ENCODE peak calls at places on chromosomes 2 and 18, in six cellular contexts. One of them, this sample, is unnamed.

GRCh38 chr18:46950064-46950656 is 32.8 kb downstream of the KATNAL2 start:
- DNase-seq in right atrium auricular region: no peak
- DNase-seq in NCI-H1105: peak; percentile 16
- DNase-seq in thoracic aorta: no peak
- DNase-seq in KBM-7: peak; percentile 32
- DNase-seq in stimulated activated CD8-positive, alpha-beta memory T cell treated with anti-CD3 and anti-CD28 coated beads, Interleukin-15, amount 100 ng/mL, for 24 hours: no peak
- DNase-seq in this sample: no peak

GRCh38 chr18:65706646-65707045 is 44.2 kb upstream of the CDH7 start:
- DNase-seq in right atrium auricular region: no peak
- DNase-seq in NCI-H1105: no peak
- DNase-seq in thoracic aorta: no peak
- DNase-seq in KBM-7: no peak
- DNase-seq in stimulated activated CD8-positive, alpha-beta memory T cell treated with anti-CD3 and anti-CD28 coated beads, Interleukin-15, amount 100 ng/mL, for 24 hours: no peak
- DNase-seq in this sample: no peak

GRCh38 chr2:180728928-180729559 is 251.4 kb upstream of the UBE2E3 start:
- DNase-seq in right atrium auricular region: no peak
- DNase-seq in NCI-H1105: no peak
- DNase-seq in thoracic aorta: no peak
- DNase-seq in KBM-7: no peak
- DNase-seq in stimulated activated CD8-positive, alpha-beta memory T cell treated with anti-CD3 and anti-CD28 coated beads, Interleukin-15, amount 100 ng/mL, for 24 hours: no peak
- DNase-seq in this sample: no peak

GRCh38 chr18:14577971-14578370 is 34.6 kb upstream of the POTEC start:
- DNase-seq in right atrium auricular region: no peak
- DNase-seq in NCI-H1105: no peak
- DNase-seq in thoracic aorta: no peak
- DNase-seq in KBM-7: no peak
- DNase-seq in stimulated activated CD8-positive, alpha-beta memory T cell treated with anti-CD3 and anti-CD28 coated beads, Interleukin-15, amount 100 ng/mL, for 24 hours: no peak
- DNase-seq in this sample: no peak

GRCh38 chr2:43773876-43774613 is at the start of gene DYNC2LI1:
- DNase-seq in right atrium auricular region: peak; percentile 92
- DNase-seq in NCI-H1105: peak; percentile 84
- DNase-seq in thoracic aorta: peak; percentile 72
- DNase-seq in KBM-7: peak; percentile 88
- DNase-seq in stimulated activated CD8-positive, alpha-beta memory T cell treated with anti-CD3 and anti-CD28 coated beads, Interleukin-15, amount 100 ng/mL, for 24 hours: peak; percentile 53
- DNase-seq in this sample: peak; percentile 60

GRCh38 chr2:28906376-28906775 is 11.9 kb downstream of the WDR43 start:
- DNase-seq in right atrium auricular region: no peak
- DNase-seq in NCI-H1105: no peak
- DNase-seq in thoracic aorta: no peak
- DNase-seq in KBM-7: no peak
- DNase-seq in stimulated activated CD8-positive, alpha-beta memory T cell treated with anti-CD3 and anti-CD28 coated beads, Interleukin-15, amount 100 ng/mL, for 24 hours: no peak
- DNase-seq in this sample: no peak

GRCh38 chr2:20225294-20226151 is 593 bp upstream of the SDC1 start:
- DNase-seq in right atrium auricular region: no peak
- DNase-seq in NCI-H1105: peak; percentile 69
- DNase-seq in thoracic aorta: no peak
- DNase-seq in KBM-7: peak; percentile 84
- DNase-seq in stimulated activated CD8-positive, alpha-beta memory T cell treated with anti-CD3 and anti-CD28 coated beads, Interleukin-15, amount 100 ng/mL, for 24 hours: no peak
- DNase-seq in this sample: no peak

GRCh38 chr18:2573408-2573807 is 2.1 kb downstream of the NDC80 start:
- DNase-seq in right atrium auricular region: no peak
- DNase-seq in NCI-H1105: no peak
- DNase-seq in thoracic aorta: no peak
- DNase-seq in KBM-7: no peak
- DNase-seq in stimulated activated CD8-positive, alpha-beta memory T cell treated with anti-CD3 and anti-CD28 coated beads, Interleukin-15, amount 100 ng/mL, for 24 hours: no peak
- DNase-seq in this sample: no peak

GRCh38 chr18:30234755-30235154 is 807.8 kb downstream of the DSC3 start:
- DNase-seq in right atrium auricular region: no peak
- DNase-seq in NCI-H1105: no peak
- DNase-seq in thoracic aorta: no peak
- DNase-seq in KBM-7: no peak
- DNase-seq in stimulated activated CD8-positive, alpha-beta memory T cell treated with anti-CD3 and anti-CD28 coated beads, Interleukin-15, amount 100 ng/mL, for 24 hours: no peak
- DNase-seq in this sample: no peak

GRCh38 chr2:31318360-31319336 is 84.7 kb downstream of the EHD3 start:
- DNase-seq in right atrium auricular region: peak; percentile 57
- DNase-seq in NCI-H1105: no peak
- DNase-seq in thoracic aorta: no peak
- DNase-seq in KBM-7: peak; percentile 89
- DNase-seq in stimulated activated CD8-positive, alpha-beta memory T cell treated with anti-CD3 and anti-CD28 coated beads, Interleukin-15, amount 100 ng/mL, for 24 hours: no peak
- DNase-seq in this sample: no peak

GRCh38 chr2:98737848-98738247 is 6.9 kb upstream of the MGAT4A start:
- DNase-seq in right atrium auricular region: no peak
- DNase-seq in NCI-H1105: no peak
- DNase-seq in thoracic aorta: no peak
- DNase-seq in KBM-7: no peak
- DNase-seq in stimulated activated CD8-positive, alpha-beta memory T cell treated with anti-CD3 and anti-CD28 coated beads, Interleukin-15, amount 100 ng/mL, for 24 hours: no peak
- DNase-seq in this sample: no peak

GRCh38 chr2:177242136-177242987 is 22.2 kb downstream of the NFE2L2 start:
- DNase-seq in right atrium auricular region: no peak
- DNase-seq in NCI-H1105: no peak
- DNase-seq in thoracic aorta: no peak
- DNase-seq in KBM-7: peak; percentile 54
- DNase-seq in stimulated activated CD8-positive, alpha-beta memory T cell treated with anti-CD3 and anti-CD28 coated beads, Interleukin-15, amount 100 ng/mL, for 24 hours: no peak
- DNase-seq in this sample: no peak

GRCh38 chr2:69493268-69493667 is 56.0 kb upstream of the NFU1 start:
- DNase-seq in right atrium auricular region: no peak
- DNase-seq in NCI-H1105: peak; percentile 11
- DNase-seq in thoracic aorta: no peak
- DNase-seq in KBM-7: no peak
- DNase-seq in stimulated activated CD8-positive, alpha-beta memory T cell treated with anti-CD3 and anti-CD28 coated beads, Interleukin-15, amount 100 ng/mL, for 24 hours: no peak
- DNase-seq in this sample: no peak

GRCh38 chr18:74589021-74589420 is 8.6 kb upstream of the ZNF407 start:
- DNase-seq in right atrium auricular region: no peak
- DNase-seq in NCI-H1105: no peak
- DNase-seq in thoracic aorta: no peak
- DNase-seq in KBM-7: no peak
- DNase-seq in stimulated activated CD8-positive, alpha-beta memory T cell treated with anti-CD3 and anti-CD28 coated beads, Interleukin-15, amount 100 ng/mL, for 24 hours: no peak
- DNase-seq in this sample: no peak

GRCh38 chr18:57595347-57595746 is 8.8 kb upstream of the FECH start:
- DNase-seq in right atrium auricular region: no peak
- DNase-seq in NCI-H1105: no peak
- DNase-seq in thoracic aorta: no peak
- DNase-seq in KBM-7: no peak
- DNase-seq in stimulated activated CD8-positive, alpha-beta memory T cell treated with anti-CD3 and anti-CD28 coated beads, Interleukin-15, amount 100 ng/mL, for 24 hours: no peak
- DNase-seq in this sample: no peak

GRCh38 chr18:61333271-61333745 is at the start of gene CDH20:
- DNase-seq in right atrium auricular region: no peak
- DNase-seq in NCI-H1105: no peak
- DNase-seq in thoracic aorta: no peak
- DNase-seq in KBM-7: no peak
- DNase-seq in stimulated activated CD8-positive, alpha-beta memory T cell treated with anti-CD3 and anti-CD28 coated beads, Interleukin-15, amount 100 ng/mL, for 24 hours: no peak
- DNase-seq in this sample: no peak

GRCh38 chr2:54880428-54880827 is 157.0 kb downstream of the EML6 start:
- DNase-seq in right atrium auricular region: no peak
- DNase-seq in NCI-H1105: no peak
- DNase-seq in thoracic aorta: no peak
- DNase-seq in KBM-7: peak; percentile 39
- DNase-seq in stimulated activated CD8-positive, alpha-beta memory T cell treated with anti-CD3 and anti-CD28 coated beads, Interleukin-15, amount 100 ng/mL, for 24 hours: no peak
- DNase-seq in this sample: no peak

GRCh38 chr2:162012565-162012869 is 61.5 kb downstream of the DPP4 start:
- DNase-seq in right atrium auricular region: no peak
- DNase-seq in NCI-H1105: no peak
- DNase-seq in thoracic aorta: no peak
- DNase-seq in KBM-7: no peak
- DNase-seq in stimulated activated CD8-positive, alpha-beta memory T cell treated with anti-CD3 and anti-CD28 coated beads, Interleukin-15, amount 100 ng/mL, for 24 hours: no peak
- DNase-seq in this sample: no peak

GRCh38 chr2:122530812-122531211 is 775.4 kb downstream of the TSN start:
- DNase-seq in right atrium auricular region: no peak
- DNase-seq in NCI-H1105: no peak
- DNase-seq in thoracic aorta: no peak
- DNase-seq in KBM-7: no peak
- DNase-seq in stimulated activated CD8-positive, alpha-beta memory T cell treated with anti-CD3 and anti-CD28 coated beads, Interleukin-15, amount 100 ng/mL, for 24 hours: no peak
- DNase-seq in this sample: no peak

GRCh38 chr2:36178384-36178783 is 177.2 kb upstream of the CRIM1 start:
- DNase-seq in right atrium auricular region: no peak
- DNase-seq in NCI-H1105: no peak
- DNase-seq in thoracic aorta: no peak
- DNase-seq in KBM-7: no peak
- DNase-seq in stimulated activated CD8-positive, alpha-beta memory T cell treated with anti-CD3 and anti-CD28 coated beads, Interleukin-15, amount 100 ng/mL, for 24 hours: no peak
- DNase-seq in this sample: no peak

GRCh38 chr2:85436836-85437487 is 18.4 kb downstream of the SH2D6 start:
- DNase-seq in right atrium auricular region: no peak
- DNase-seq in NCI-H1105: no peak
- DNase-seq in thoracic aorta: no peak
- DNase-seq in KBM-7: peak; percentile 15
- DNase-seq in stimulated activated CD8-positive, alpha-beta memory T cell treated with anti-CD3 and anti-CD28 coated beads, Interleukin-15, amount 100 ng/mL, for 24 hours: no peak
- DNase-seq in this sample: no peak

GRCh38 chr2:237931205-237931721 is 35.6 kb upstream of the UBE2F start:
- DNase-seq in right atrium auricular region: no peak
- DNase-seq in NCI-H1105: no peak
- DNase-seq in thoracic aorta: no peak
- DNase-seq in KBM-7: peak; percentile 76
- DNase-seq in stimulated activated CD8-positive, alpha-beta memory T cell treated with anti-CD3 and anti-CD28 coated beads, Interleukin-15, amount 100 ng/mL, for 24 hours: no peak
- DNase-seq in this sample: no peak

GRCh38 chr2:141035846-141036420 is 1094.9 kb downstream of the LRP1B start:
- DNase-seq in right atrium auricular region: no peak
- DNase-seq in NCI-H1105: no peak
- DNase-seq in thoracic aorta: no peak
- DNase-seq in KBM-7: no peak
- DNase-seq in stimulated activated CD8-positive, alpha-beta memory T cell treated with anti-CD3 and anti-CD28 coated beads, Interleukin-15, amount 100 ng/mL, for 24 hours: no peak
- DNase-seq in this sample: no peak

GRCh38 chr18:74951165-74951760 is 257.7 kb downstream of the PTGR3 start:
- DNase-seq in right atrium auricular region: no peak
- DNase-seq in NCI-H1105: no peak
- DNase-seq in thoracic aorta: no peak
- DNase-seq in KBM-7: no peak
- DNase-seq in stimulated activated CD8-positive, alpha-beta memory T cell treated with anti-CD3 and anti-CD28 coated beads, Interleukin-15, amount 100 ng/mL, for 24 hours: no peak
- DNase-seq in this sample: no peak

GRCh38 chr2:88949336-88949735 is 257.9 kb downstream of the RPIA start:
- DNase-seq in right atrium auricular region: no peak
- DNase-seq in NCI-H1105: no peak
- DNase-seq in thoracic aorta: no peak
- DNase-seq in KBM-7: no peak
- DNase-seq in stimulated activated CD8-positive, alpha-beta memory T cell treated with anti-CD3 and anti-CD28 coated beads, Interleukin-15, amount 100 ng/mL, for 24 hours: no peak
- DNase-seq in this sample: no peak

GRCh38 chr2:48249093-48249492 is 280.9 kb upstream of the STON1 start:
- DNase-seq in right atrium auricular region: no peak
- DNase-seq in NCI-H1105: no peak
- DNase-seq in thoracic aorta: no peak
- DNase-seq in KBM-7: no peak
- DNase-seq in stimulated activated CD8-positive, alpha-beta memory T cell treated with anti-CD3 and anti-CD28 coated beads, Interleukin-15, amount 100 ng/mL, for 24 hours: no peak
- DNase-seq in this sample: no peak

GRCh38 chr2:239175181-239175580 is 225.6 kb downstream of the HDAC4 start:
- DNase-seq in right atrium auricular region: no peak
- DNase-seq in NCI-H1105: no peak
- DNase-seq in thoracic aorta: no peak
- DNase-seq in KBM-7: no peak
- DNase-seq in stimulated activated CD8-positive, alpha-beta memory T cell treated with anti-CD3 and anti-CD28 coated beads, Interleukin-15, amount 100 ng/mL, for 24 hours: no peak
- DNase-seq in this sample: no peak

GRCh38 chr2:23283653-23284052 is 101.3 kb upstream of the KLHL29 start:
- DNase-seq in right atrium auricular region: no peak
- DNase-seq in NCI-H1105: no peak
- DNase-seq in thoracic aorta: no peak
- DNase-seq in KBM-7: no peak
- DNase-seq in stimulated activated CD8-positive, alpha-beta memory T cell treated with anti-CD3 and anti-CD28 coated beads, Interleukin-15, amount 100 ng/mL, for 24 hours: no peak
- DNase-seq in this sample: no peak

GRCh38 chr2:191959209-191959608 is 112.3 kb upstream of the CAVIN2 start:
- DNase-seq in right atrium auricular region: no peak
- DNase-seq in NCI-H1105: peak; percentile 36
- DNase-seq in thoracic aorta: no peak
- DNase-seq in KBM-7: no peak
- DNase-seq in stimulated activated CD8-positive, alpha-beta memory T cell treated with anti-CD3 and anti-CD28 coated beads, Interleukin-15, amount 100 ng/mL, for 24 hours: no peak
- DNase-seq in this sample: no peak

GRCh38 chr18:68940039-68940438 is 142.2 kb downstream of the CCDC102B start:
- DNase-seq in right atrium auricular region: no peak
- DNase-seq in NCI-H1105: no peak
- DNase-seq in thoracic aorta: no peak
- DNase-seq in KBM-7: no peak
- DNase-seq in stimulated activated CD8-positive, alpha-beta memory T cell treated with anti-CD3 and anti-CD28 coated beads, Interleukin-15, amount 100 ng/mL, for 24 hours: no peak
- DNase-seq in this sample: no peak

GRCh38 chr2:26875808-26876207 is 27.9 kb downstream of the DPYSL5 start:
- DNase-seq in right atrium auricular region: no peak
- DNase-seq in NCI-H1105: no peak
- DNase-seq in thoracic aorta: no peak
- DNase-seq in KBM-7: no peak
- DNase-seq in stimulated activated CD8-positive, alpha-beta memory T cell treated with anti-CD3 and anti-CD28 coated beads, Interleukin-15, amount 100 ng/mL, for 24 hours: no peak
- DNase-seq in this sample: no peak

GRCh38 chr2:159984034-159984433 is 78.4 kb downstream of the PLA2R1 start:
- DNase-seq in right atrium auricular region: no peak
- DNase-seq in NCI-H1105: no peak
- DNase-seq in thoracic aorta: no peak
- DNase-seq in KBM-7: no peak
- DNase-seq in stimulated activated CD8-positive, alpha-beta memory T cell treated with anti-CD3 and anti-CD28 coated beads, Interleukin-15, amount 100 ng/mL, for 24 hours: no peak
- DNase-seq in this sample: no peak

This sample was measured in omental fat pad.